ENCODE peak calls at places on chromosomes 1 and 21, in six cellular contexts. One of them, this sample, is unnamed.

GRCh38 chr1:90706437-90707362 is 10.4 kb downstream of the BARHL2 start:
- DNase-seq in IMR-90: no peak
- DNase-seq in foreskin keratinocyte: no peak
- DNase-seq in AG08395: no peak
- DNase-seq in kidney glomerular epithelial cell: no peak
- DNase-seq in GM23338: peak; percentile 81
- DNase-seq in this sample: peak; percentile 87

GRCh38 chr1:217139513-217139912 is 416.3 kb upstream of the ESRRG start:
- DNase-seq in IMR-90: no peak
- DNase-seq in foreskin keratinocyte: no peak
- DNase-seq in AG08395: no peak
- DNase-seq in kidney glomerular epithelial cell: no peak
- DNase-seq in GM23338: peak; percentile 59
- DNase-seq in this sample: peak; percentile 49

GRCh38 chr1:155085504-155086181 is 7.0 kb downstream of the EFNA3 start:
- DNase-seq in IMR-90: peak; percentile 21
- DNase-seq in foreskin keratinocyte: peak; percentile 58
- DNase-seq in AG08395: peak; percentile 48
- DNase-seq in kidney glomerular epithelial cell: peak; percentile 11
- DNase-seq in GM23338: peak; percentile 77
- DNase-seq in this sample: peak; percentile 66

GRCh38 chr1:230127105-230128054 is 60.3 kb downstream of the GALNT2 start:
- DNase-seq in IMR-90: no peak
- DNase-seq in foreskin keratinocyte: no peak
- DNase-seq in AG08395: no peak
- DNase-seq in kidney glomerular epithelial cell: no peak
- DNase-seq in GM23338: peak; percentile 65
- DNase-seq in this sample: peak; percentile 81

GRCh38 chr1:169421309-169421708 is 6.0 kb downstream of the CCDC181 start:
- DNase-seq in IMR-90: no peak
- DNase-seq in foreskin keratinocyte: no peak
- DNase-seq in AG08395: no peak
- DNase-seq in kidney glomerular epithelial cell: no peak
- DNase-seq in GM23338: no peak
- DNase-seq in this sample: no peak

GRCh38 chr21:42286416-42286815 is 28.8 kb downstream of the TFF3 start:
- DNase-seq in IMR-90: no peak
- DNase-seq in foreskin keratinocyte: no peak
- DNase-seq in AG08395: no peak
- DNase-seq in kidney glomerular epithelial cell: no peak
- DNase-seq in GM23338: no peak
- DNase-seq in this sample: no peak

GRCh38 chr1:21567241-21568005 is 58.2 kb downstream of the ALPL start:
- DNase-seq in IMR-90: peak; percentile 92
- DNase-seq in foreskin keratinocyte: no peak
- DNase-seq in AG08395: no peak
- DNase-seq in kidney glomerular epithelial cell: peak; percentile 13
- DNase-seq in GM23338: no peak
- DNase-seq in this sample: no peak

GRCh38 chr1:19869929-19870328 is 12.3 kb upstream of the OTUD3 start:
- DNase-seq in IMR-90: peak; percentile 58
- DNase-seq in foreskin keratinocyte: no peak
- DNase-seq in AG08395: peak; percentile 67
- DNase-seq in kidney glomerular epithelial cell: no peak
- DNase-seq in GM23338: no peak
- DNase-seq in this sample: peak; percentile 52

GRCh38 chr1:203306970-203307541 is 1.7 kb downstream of the BTG2 start:
- DNase-seq in IMR-90: no peak
- DNase-seq in foreskin keratinocyte: no peak
- DNase-seq in AG08395: no peak
- DNase-seq in kidney glomerular epithelial cell: no peak
- DNase-seq in GM23338: no peak
- DNase-seq in this sample: peak; percentile 29

GRCh38 chr1:214901718-214902117 is 180.8 kb upstream of the KCNK2 start:
- DNase-seq in IMR-90: peak; percentile 78
- DNase-seq in foreskin keratinocyte: peak; percentile 82
- DNase-seq in AG08395: peak; percentile 68
- DNase-seq in kidney glomerular epithelial cell: no peak
- DNase-seq in GM23338: no peak
- DNase-seq in this sample: no peak

This sample was measured in mesendoderm.